ENCODE peak calls at places on chromosomes 4 and X, in four cellular contexts. W is left lung, K is brain microvascular endothelial cell, O is uterus. F is an unnamed sample.

GRCh38 chr4:88897180-88897579 is 159.8 kb downstream of the FAM13A start:
- DNase-seq in K (no peak), O (no peak), W (no peak), F (no peak)

GRCh38 chrX:2272337-2272736 is 228.4 kb downstream of the DHRSX start:
- DNase-seq in W (no peak), O (no peak), K (no peak), F (no peak)

GRCh38 chr4:78642934-78643333 is 91.4 kb downstream of the ANXA3 start:
- DNase-seq in W (no peak), K (no peak), O (no peak), F (no peak)

GRCh38 chrX:16934212-16934611 is 12.2 kb upstream of the REPS2 start:
- DNase-seq in W (no peak), O (no peak), K (no peak), F (no peak)

GRCh38 chr4:8537041-8537461 is 43.1 kb upstream of the GPR78 start:
- DNase-seq in W (peak; percentile 71), O (peak; percentile 59), K (peak; percentile 87), F (no peak)

GRCh38 chrX:1397441-1397840 is 5.5 kb upstream of the SLC25A6 start:
- DNase-seq in W (no peak), K (no peak), O (no peak), F (no peak)

GRCh38 chrX:135740683-135741149 is 27.3 kb downstream of the CT45A3 start:
- DNase-seq in O (no peak), W (peak; percentile 29), K (no peak), F (no peak)

GRCh38 chrX:1462596-1463251 is 10.0 kb upstream of the ASMTL start:
- DNase-seq in O (peak; percentile 13), W (peak; percentile 30), K (peak; percentile 66), F (peak; percentile 62)

GRCh38 chrX:3154386-3154991 is 113.2 kb downstream of the ARSF start:
- DNase-seq in W (no peak), K (no peak), O (no peak), F (no peak)

GRCh38 chr4:175412161-175412560 is 399.9 kb downstream of the GPM6A start:
- DNase-seq in O (peak; percentile 45), W (no peak), K (no peak), F (no peak)

GRCh38 chrX:85107407-85107806 is 103.7 kb downstream of the APOOL start:
- DNase-seq in K (no peak), O (no peak), W (no peak), F (no peak)

GRCh38 chr4:168979338-168979737 is 30.7 kb downstream of the CBR4 start:
- DNase-seq in K (no peak), W (no peak), O (no peak), F (no peak)

GRCh38 chr4:183688216-183688615 is 29.1 kb downstream of the TRAPPC11 start:
- DNase-seq in O (no peak), K (no peak), W (no peak), F (no peak)

GRCh38 chr4:38983756-38984647 is 48.2 kb downstream of the TMEM156 start:
- DNase-seq in W (no peak), K (no peak), O (no peak), F (no peak)

GRCh38 chrX:119638725-119639471 is 32.7 kb upstream of the NKRF start:
- DNase-seq in K (no peak), W (no peak), O (no peak), F (no peak)

GRCh38 chr4:78075986-78076385 is 18.9 kb downstream of the FRAS1 start:
- DNase-seq in O (no peak), W (no peak), K (no peak), F (no peak)

GRCh38 chr4:141119071-141119470 is 14.2 kb downstream of the RNF150 start:
- DNase-seq in O (no peak), K (no peak), W (no peak), F (no peak)
- H3K27ac ChIP-seq in O (no peak overlapping the region), K (no peak overlapping the region), W (no peak overlapping the region), F (no peak overlapping the region)

GRCh38 chr4:154014401-154015105 is 225.7 kb upstream of the SFRP2 start:
- DNase-seq in K (no peak), W (no peak), O (no peak), F (no peak)

GRCh38 chr4:154024097-154024496 is 235.2 kb upstream of the SFRP2 start:
- DNase-seq in W (no peak), K (no peak), O (no peak), F (no peak)

GRCh38 chr4:154013576-154013975 is 224.7 kb upstream of the SFRP2 start:
- DNase-seq in O (no peak), W (no peak), K (no peak), F (no peak)

GRCh38 chr4:154018659-154019058 is 229.8 kb upstream of the SFRP2 start:
- DNase-seq in W (no peak), O (no peak), K (no peak), F (no peak)
- TF ChIP-seq CTCF in W (no peak), O (no peak), K (peak; percentile 43), F (no peak)

GRCh38 chr4:148204892-148205291 is 237.3 kb downstream of the NR3C2 start:
- DNase-seq in W (no peak), K (no peak), O (no peak), F (no peak)
- H3K4me3 ChIP-seq in W (no peak overlapping the region), K (no peak overlapping the region), O (no peak overlapping the region), F (no peak overlapping the region)

GRCh38 chr4:137156054-137156453 is 376.2 kb downstream of the PCDH18 start:
- DNase-seq in O (no peak), W (no peak), K (peak; percentile 3), F (no peak)
- H3K27ac ChIP-seq in O (no peak overlapping the region), W (no peak overlapping the region), K (peak overlapping the region; percentile 17), F (no peak overlapping the region)

GRCh38 chrX:74536142-74537010 is 78.0 kb downstream of the RLIM start:
- DNase-seq in K (peak; percentile 53), O (peak; percentile 90), W (peak; percentile 83), F (peak; percentile 91)
- TF ChIP-seq CTCF in K (peak; percentile 54), O (peak; percentile 48), W (peak; percentile 14), F (peak; percentile 11)

DNA sequence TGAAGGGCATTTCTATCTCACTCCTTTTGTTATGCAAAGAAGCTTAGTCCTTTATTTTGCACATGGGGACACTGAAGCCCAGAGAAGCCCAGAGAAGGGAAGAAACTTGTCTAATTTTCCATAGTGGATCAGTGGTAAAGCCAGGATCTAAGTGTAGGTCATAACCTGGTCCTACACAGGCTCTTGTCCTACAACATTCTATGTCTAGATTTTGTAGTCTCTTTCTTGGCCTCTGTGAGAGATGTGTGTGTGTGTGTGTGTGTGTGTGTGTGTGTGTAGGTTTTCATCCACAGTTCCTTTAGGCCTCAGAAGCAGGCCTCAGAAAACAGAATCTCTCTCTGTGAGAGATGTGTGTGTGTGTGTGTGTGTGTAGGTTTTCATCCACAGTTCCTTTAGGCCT is 38.3 kb downstream of the VSIG4 start:
- DNase-seq in W (no peak), K (no peak), O (no peak), F (no peak)
- H3K4me3 ChIP-seq in W (no peak overlapping the region), K (no peak overlapping the region), O (no peak overlapping the region), F (no peak overlapping the region)